ENCODE peak calls at places on chromosomes 13 and 19, in four cellular contexts. E is epithelial cell of esophagus, T is astrocyte of the cerebellum, C is brain microvascular endothelial cell. G is an unnamed sample.

GRCh38 chr19:11088508-11089253 is 582 bp upstream of the LDLR start:
- DNase-seq in C (no peak), T (no peak), E (no peak), G (peak; percentile 33)

GRCh38 chr13:113584870-113585671 is 518 bp downstream of the TFDP1 start:
- DNase-seq in T (no peak), C (no peak), E (no peak), G (peak; percentile 52)

GRCh38 chr13:97005631-97006262 is 11.5 kb upstream of the OXGR1 start:
- DNase-seq in C (peak; percentile 40), E (peak; percentile 74), T (no peak), G (no peak)

GRCh38 chr13:44368062-44368591 is 5.5 kb upstream of the SERP2 start:
- DNase-seq in E (no peak), T (no peak), C (no peak), G (no peak)

GRCh38 chr19:46482645-46483044 is 11.3 kb upstream of the PNMA8A start:
- DNase-seq in E (peak; percentile 77), T (no peak), C (peak; percentile 27), G (no peak)

GRCh38 chr19:17777840-17778620 is 16.9 kb upstream of the B3GNT3 start:
- DNase-seq in T (no peak), E (peak; percentile 77), C (peak; percentile 61), G (peak; percentile 78)

GRCh38 chr19:13937479-13938360 is 497 bp downstream of the PODNL1 start:
- DNase-seq in C (no peak), E (no peak), T (no peak), G (no peak)

GRCh38 chr19:7506385-7507328 is 9.2 kb upstream of the ZNF358 start:
- DNase-seq in C (peak; percentile 61), T (no peak), E (peak; percentile 87), G (peak; percentile 68)

GRCh38 chr19:46823049-46823448 is 27.6 kb downstream of the AP2S1 start:
- DNase-seq in C (no peak), T (no peak), E (no peak), G (no peak)

GRCh38 chr13:108425056-108425455 is 155.5 kb downstream of the TNFSF13B start:
- DNase-seq in E (peak; percentile 22), T (no peak), C (peak; percentile 86), G (no peak)

GRCh38 chr13:52780092-52780491 is 40.5 kb upstream of the CNMD start:
- DNase-seq in E (no peak), C (no peak), T (no peak), G (peak; percentile 5)

GRCh38 chr13:44806841-44807240 is 182.4 kb downstream of the NUFIP1 start:
- DNase-seq in E (no peak), T (no peak), C (no peak), G (no peak)

GRCh38 chr13:112733661-112734379 is 44.0 kb downstream of the ATP11A start:
- DNase-seq in E (no peak), T (no peak), C (no peak), G (no peak)

GRCh38 chr13:60755380-60756163 is 358.6 kb downstream of the TDRD3 start:
- DNase-seq in E (peak; percentile 56), C (no peak), T (no peak), G (no peak)

GRCh38 chr19:33271246-33272021 is 30.9 kb downstream of the CEBPA start:
- DNase-seq in E (no peak), C (no peak), T (no peak), G (no peak)

GRCh38 chr19:22784051-22784450 is at the start of gene ZNF99:
- DNase-seq in T (no peak), C (no peak), E (no peak), G (no peak)

GRCh38 chr13:33153421-33154381 is 131.9 kb downstream of the STARD13 start:
- DNase-seq in C (peak; percentile 93), T (peak; percentile 8), E (peak; percentile 10), G (no peak)

GRCh38 chr19:18366027-18366435 is 19.9 kb upstream of the GDF15 start:
- DNase-seq in C (no peak), T (no peak), E (peak; percentile 78), G (no peak)

GRCh38 chr19:55702131-55702627 is 27.2 kb downstream of the EPN1 start:
- DNase-seq in T (no peak), C (no peak), E (no peak), G (no peak)

GRCh38 chr19:58203814-58204475 is 21.1 kb downstream of the ZNF274 start:
- DNase-seq in E (no peak), T (no peak), C (no peak), G (no peak)

GRCh38 chr19:49148784-49149651 is 6.2 kb downstream of the HRC start:
- DNase-seq in E (peak; percentile 97), C (peak; percentile 98), T (peak; percentile 73), G (peak; percentile 68)

GRCh38 chr13:101211261-101211660 is 205.0 kb downstream of the NALCN start:
- DNase-seq in C (no peak), T (no peak), E (peak; percentile 70), G (no peak)

GRCh38 chr19:10812902-10813404 is 23.1 kb downstream of the TMED1 start:
- DNase-seq in E (peak; percentile 73), T (peak; percentile 49), C (peak; percentile 93), G (no peak)

GRCh38 chr19:2245273-2245672 is 3.9 kb upstream of the AMH start:
- DNase-seq in C (no peak), E (no peak), T (no peak), G (no peak)

GRCh38 chr13:68125087-68125480 is 894.9 kb upstream of the PCDH9 start:
- DNase-seq in E (peak; percentile 83), T (no peak), C (no peak), G (no peak)

GRCh38 chr19:48290341-48290922 is 20.6 kb downstream of the ZNF114 start:
- DNase-seq in E (peak; percentile 26), T (no peak), C (peak; percentile 53), G (no peak)

GRCh38 chr13:99636728-99637353 is 135.6 kb downstream of the TM9SF2 start:
- DNase-seq in E (no peak), C (no peak), T (no peak), G (peak; percentile 74)

GRCh38 chr13:99640260-99640659 is 139.0 kb downstream of the TM9SF2 start:
- DNase-seq in E (no peak), T (no peak), C (no peak), G (no peak)

GRCh38 chr13:99639126-99639525 is 137.9 kb downstream of the TM9SF2 start:
- DNase-seq in E (no peak), C (no peak), T (no peak), G (no peak)

GRCh38 chr13:99634672-99635071 is 133.4 kb downstream of the TM9SF2 start:
- DNase-seq in T (no peak), C (no peak), E (no peak), G (no peak)

DNA sequence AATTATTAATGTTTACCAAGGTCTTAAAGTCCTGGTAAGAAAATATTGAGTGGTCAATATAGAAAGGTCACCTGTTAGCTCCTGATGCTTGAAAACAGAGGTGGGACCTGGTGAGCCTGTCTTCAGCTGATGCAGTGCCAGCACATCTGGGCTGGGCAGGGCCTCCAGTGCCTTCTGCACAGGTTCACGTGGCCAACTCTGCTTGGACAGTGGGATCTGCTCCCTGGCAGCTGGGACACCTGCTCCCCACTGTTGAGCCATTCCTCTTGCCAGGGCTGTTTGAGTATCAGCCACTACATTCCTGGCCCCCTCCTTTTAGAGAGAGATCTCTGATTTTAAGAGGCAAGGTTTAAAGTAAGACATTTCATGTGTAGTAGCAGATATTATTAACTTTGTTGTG is 135.0 kb downstream of the TM9SF2 start:
- DNase-seq in T (no peak), C (no peak), E (no peak), G (no peak)
- H3K4me3 ChIP-seq in T (no peak overlapping the region), C (no peak overlapping the region), E (no peak overlapping the region), G (no peak overlapping the region)

GRCh38 chr13:104577029-104577820 is 1511.0 kb upstream of the SLC10A2 start:
- DNase-seq in T (no peak), E (peak; percentile 6), C (peak; percentile 54), G (no peak)

GRCh38 chr13:104567114-104567513 is 1500.9 kb upstream of the SLC10A2 start:
- DNase-seq in C (no peak), E (no peak), T (no peak), G (no peak)

GRCh38 chr13:104571161-104571889 is 1505.1 kb upstream of the SLC10A2 start:
- DNase-seq in E (peak; percentile 91), C (peak; percentile 99), T (peak; percentile 93), G (peak; percentile 25)

GRCh38 chr13:104565888-104566287 is 1499.7 kb upstream of the SLC10A2 start:
- DNase-seq in E (no peak), T (no peak), C (no peak), G (no peak)

GRCh38 chr13:104571890-104572229 is 1505.6 kb upstream of the SLC10A2 start:
- DNase-seq in C (no peak), E (no peak), T (no peak), G (no peak)
- TF ChIP-seq CTCF in C (no peak), E (no peak), T (no peak), G (no peak)

DNA sequence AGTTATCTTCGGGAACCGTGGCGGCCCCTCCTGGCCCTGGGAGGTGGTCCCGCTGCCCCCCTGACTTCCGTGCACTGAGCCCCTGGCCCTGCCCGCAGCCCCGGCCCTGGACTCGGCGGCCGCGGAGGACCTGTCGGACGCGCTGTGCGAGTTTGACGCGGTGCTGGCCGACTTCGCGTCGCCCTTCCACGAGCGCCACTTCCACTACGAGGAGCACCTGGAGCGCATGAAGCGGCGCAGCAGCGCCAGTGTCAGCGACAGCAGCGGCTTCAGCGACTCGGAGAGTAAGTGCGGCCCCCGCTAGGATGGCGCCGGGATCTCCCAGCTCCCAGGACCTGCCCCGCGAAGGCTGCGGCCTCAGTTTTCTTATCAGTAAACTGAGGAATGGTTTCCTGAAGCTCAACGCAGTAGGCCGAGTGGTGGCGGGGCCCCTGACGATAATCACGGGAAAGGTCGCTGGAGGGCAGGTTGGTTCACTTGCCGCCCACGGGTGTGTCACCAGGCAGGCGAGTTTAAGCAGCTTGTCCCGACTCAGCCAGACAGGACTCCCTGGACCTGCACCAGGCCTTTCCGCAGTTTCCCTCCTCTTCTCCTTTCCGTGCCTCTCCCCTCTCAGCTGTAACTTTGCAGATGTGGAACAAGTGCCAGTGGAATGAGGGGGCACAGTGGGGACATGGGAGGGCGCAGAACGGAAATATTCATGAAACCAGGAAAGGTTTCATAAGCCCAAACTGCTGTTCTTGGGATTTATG is 1.0 kb downstream of the RGCC start:
- DNase-seq in E (peak; percentile 53), C (no peak), T (no peak), G (peak; percentile 47)
- H3K4me3 ChIP-seq in E (peak overlapping the region; percentile 53), C (peak overlapping the region; percentile 64), T (peak overlapping the region; percentile 61), G (peak overlapping the region; percentile 77)

DNA sequence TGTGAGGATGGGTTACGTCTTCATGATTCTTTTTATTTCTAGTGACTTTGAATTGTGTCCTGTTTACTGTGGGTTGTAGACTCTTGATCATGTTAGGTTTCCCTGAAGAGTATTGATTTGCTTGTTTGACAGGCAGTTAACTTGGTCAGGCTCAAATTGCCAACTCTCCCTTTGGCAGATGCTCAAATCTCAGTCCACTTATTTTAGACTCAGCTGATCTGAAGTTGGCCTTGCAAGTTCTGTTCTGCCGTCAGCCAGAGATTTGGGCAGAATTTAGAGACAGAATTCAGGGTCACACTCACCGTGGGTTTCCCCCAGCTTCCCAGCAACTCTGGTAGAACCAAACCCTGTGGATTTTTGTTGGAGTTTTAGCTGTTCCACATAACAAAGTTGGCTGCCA is 71.6 kb upstream of the TEX29 start:
- DNase-seq in C (no peak), T (no peak), E (no peak), G (no peak)
- TF ChIP-seq CTCF in C (no peak), T (no peak), E (no peak), G (no peak)

G was measured in GM12865.